ENCODE peak calls at places on chromosomes 7 and 10, in nine cellular contexts. One of them, this sample, is unnamed.

GRCh38 chr7:147756290-147756689 is 834.3 kb upstream of the C7orf33 start:
- DNase-seq in glutamatergic neuron: no peak
- DNase-seq in stimulated activated CD4-positive, alpha-beta T cell treated with anti-CD3 and anti-CD28 coated beads, Interleukin-1b, Interleukin-23, amount 100 ng/mL, for 24 hours: no peak
- DNase-seq in substantia nigra: no peak
- DNase-seq in EL: no peak
- DNase-seq in EH: no peak
- DNase-seq in dorsolateral prefrontal cortex: no peak
- DNase-seq in neural progenitor cell: peak; percentile 19
- DNase-seq in CD8-positive, alpha-beta T cell: no peak
- DNase-seq in this sample: no peak

GRCh38 chr7:151895695-151896485 is 19.0 kb upstream of the PRKAG2 start:
- DNase-seq in EH: no peak
- DNase-seq in substantia nigra: no peak
- DNase-seq in dorsolateral prefrontal cortex: no peak
- DNase-seq in CD8-positive, alpha-beta T cell: no peak
- DNase-seq in neural progenitor cell: peak; percentile 28
- DNase-seq in glutamatergic neuron: peak; percentile 41
- DNase-seq in EL: peak; percentile 2
- DNase-seq in stimulated activated CD4-positive, alpha-beta T cell treated with anti-CD3 and anti-CD28 coated beads, Interleukin-1b, Interleukin-23, amount 100 ng/mL, for 24 hours: no peak
- DNase-seq in this sample: no peak

GRCh38 chr10:1272079-1272478 is 215.9 kb downstream of the WDR37 start:
- DNase-seq in neural progenitor cell: no peak
- DNase-seq in dorsolateral prefrontal cortex: no peak
- DNase-seq in EL: no peak
- DNase-seq in CD8-positive, alpha-beta T cell: no peak
- DNase-seq in substantia nigra: no peak
- DNase-seq in stimulated activated CD4-positive, alpha-beta T cell treated with anti-CD3 and anti-CD28 coated beads, Interleukin-1b, Interleukin-23, amount 100 ng/mL, for 24 hours: no peak
- DNase-seq in glutamatergic neuron: no peak
- DNase-seq in EH: no peak
- DNase-seq in this sample: no peak

GRCh38 chr10:15384154-15384553 is 13.1 kb upstream of the FAM171A1 start:
- DNase-seq in substantia nigra: no peak
- DNase-seq in stimulated activated CD4-positive, alpha-beta T cell treated with anti-CD3 and anti-CD28 coated beads, Interleukin-1b, Interleukin-23, amount 100 ng/mL, for 24 hours: no peak
- DNase-seq in EL: no peak
- DNase-seq in dorsolateral prefrontal cortex: no peak
- DNase-seq in CD8-positive, alpha-beta T cell: no peak
- DNase-seq in glutamatergic neuron: no peak
- DNase-seq in neural progenitor cell: no peak
- DNase-seq in EH: no peak
- DNase-seq in this sample: no peak

GRCh38 chr7:158377800-158378623 is 209.6 kb downstream of the PTPRN2 start:
- DNase-seq in substantia nigra: no peak
- DNase-seq in dorsolateral prefrontal cortex: no peak
- DNase-seq in neural progenitor cell: no peak
- DNase-seq in EL: no peak
- DNase-seq in glutamatergic neuron: no peak
- DNase-seq in stimulated activated CD4-positive, alpha-beta T cell treated with anti-CD3 and anti-CD28 coated beads, Interleukin-1b, Interleukin-23, amount 100 ng/mL, for 24 hours: no peak
- DNase-seq in CD8-positive, alpha-beta T cell: no peak
- DNase-seq in EH: no peak
- DNase-seq in this sample: no peak

GRCh38 chr7:17696422-17696821 is 243.9 kb downstream of the SNX13 start:
- DNase-seq in dorsolateral prefrontal cortex: no peak
- DNase-seq in CD8-positive, alpha-beta T cell: no peak
- DNase-seq in substantia nigra: no peak
- DNase-seq in glutamatergic neuron: peak; percentile 66
- DNase-seq in EL: peak; percentile 82
- DNase-seq in stimulated activated CD4-positive, alpha-beta T cell treated with anti-CD3 and anti-CD28 coated beads, Interleukin-1b, Interleukin-23, amount 100 ng/mL, for 24 hours: no peak
- DNase-seq in EH: peak; percentile 89
- DNase-seq in neural progenitor cell: no peak
- DNase-seq in this sample: peak; percentile 62

GRCh38 chr7:55975944-55976633 is 11.7 kb downstream of the NIPSNAP2 start:
- DNase-seq in neural progenitor cell: no peak
- DNase-seq in stimulated activated CD4-positive, alpha-beta T cell treated with anti-CD3 and anti-CD28 coated beads, Interleukin-1b, Interleukin-23, amount 100 ng/mL, for 24 hours: no peak
- DNase-seq in substantia nigra: no peak
- DNase-seq in CD8-positive, alpha-beta T cell: no peak
- DNase-seq in dorsolateral prefrontal cortex: no peak
- DNase-seq in EH: no peak
- DNase-seq in glutamatergic neuron: no peak
- DNase-seq in EL: no peak
- DNase-seq in this sample: no peak

GRCh38 chr7:143221737-143222136 is at the start of gene TAS2R40:
- DNase-seq in dorsolateral prefrontal cortex: no peak
- DNase-seq in EH: no peak
- DNase-seq in glutamatergic neuron: no peak
- DNase-seq in substantia nigra: no peak
- DNase-seq in CD8-positive, alpha-beta T cell: no peak
- DNase-seq in stimulated activated CD4-positive, alpha-beta T cell treated with anti-CD3 and anti-CD28 coated beads, Interleukin-1b, Interleukin-23, amount 100 ng/mL, for 24 hours: no peak
- DNase-seq in neural progenitor cell: no peak
- DNase-seq in EL: no peak
- DNase-seq in this sample: no peak

GRCh38 chr10:114552050-114552449 is 106.0 kb downstream of the ABLIM1 start:
- DNase-seq in neural progenitor cell: no peak
- DNase-seq in EH: no peak
- DNase-seq in dorsolateral prefrontal cortex: no peak
- DNase-seq in CD8-positive, alpha-beta T cell: no peak
- DNase-seq in glutamatergic neuron: no peak
- DNase-seq in stimulated activated CD4-positive, alpha-beta T cell treated with anti-CD3 and anti-CD28 coated beads, Interleukin-1b, Interleukin-23, amount 100 ng/mL, for 24 hours: no peak
- DNase-seq in EL: no peak
- DNase-seq in substantia nigra: no peak
- DNase-seq in this sample: no peak

This sample was measured in AG10803.